ENCODE peak calls at places on chromosomes 5 and 9, in five cellular contexts. Q is mammary epithelial cell, X is AG09309, W is coronary artery, Z is uterus. E is an unnamed sample.

GRCh38 chr5:159209438-159210305 is at the start of gene RNF145:
- DNase-seq in Z (peak; percentile 86), Q (peak; percentile 91), W (peak; percentile 87), X (peak; percentile 47), E (peak; percentile 92)

GRCh38 chr9:79581794-79582193 is 10.0 kb downstream of the TLE4 start:
- DNase-seq in Z (no peak), Q (peak; percentile 72), X (peak; percentile 74), W (no peak), E (no peak)

GRCh38 chr5:140857177-140857986 is 1.7 kb downstream of the PCDHA10 start:
- DNase-seq in Q (no peak), W (no peak), Z (no peak), X (no peak), E (no peak)

GRCh38 chr5:171312129-171312819 is 3.2 kb downstream of the TLX3 start:
- DNase-seq in Q (no peak), Z (no peak), X (no peak), W (no peak), E (no peak)

GRCh38 chr5:139574641-139575312 is 13.6 kb downstream of the UBE2D2 start:
- DNase-seq in Z (no peak), Q (no peak), X (no peak), W (no peak), E (peak; percentile 44)

GRCh38 chr9:127961613-127962150 is 19.1 kb downstream of the EEIG1 start:
- DNase-seq in Z (peak; percentile 14), W (no peak), Q (no peak), X (no peak), E (no peak)

GRCh38 chr9:127912296-127912695 is 4.5 kb downstream of the ST6GALNAC4 start:
- DNase-seq in Q (no peak), X (no peak), Z (no peak), W (no peak), E (no peak)

GRCh38 chr5:24381861-24382460 is 262.8 kb downstream of the CDH10 start:
- DNase-seq in Q (no peak), Z (no peak), W (no peak), X (no peak), E (no peak)

GRCh38 chr5:72204946-72205345 is 97.7 kb downstream of the MAP1B start:
- DNase-seq in W (no peak), Z (no peak), X (no peak), Q (no peak), E (no peak)

GRCh38 chr9:121278535-121279169 is 10.7 kb downstream of the GSN start:
- DNase-seq in Z (peak; percentile 89), Q (peak; percentile 98), X (peak; percentile 99), W (peak; percentile 88), E (peak; percentile 66)

DNA sequence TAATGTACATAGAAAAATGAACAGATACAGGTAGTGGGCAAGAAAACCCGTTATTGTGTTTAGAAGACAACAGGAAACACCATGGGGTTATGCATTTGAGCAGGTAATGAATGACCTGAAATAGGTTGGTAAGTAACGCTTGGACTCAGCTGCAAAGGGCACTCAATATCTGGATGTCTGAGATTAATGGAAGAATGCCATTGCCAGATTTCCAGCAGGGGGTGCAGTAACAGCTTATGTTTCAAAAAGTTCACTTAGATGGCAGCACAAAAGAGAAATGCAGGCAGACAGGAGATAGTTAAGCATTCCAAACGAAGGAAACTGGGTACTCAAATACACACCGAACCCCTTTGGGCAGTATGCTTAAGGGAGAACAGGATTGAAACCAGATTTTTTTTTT is 285.5 kb upstream of the VLDLR start:
- DNase-seq in W (no peak), Q (no peak), Z (no peak), X (no peak), E (no peak)
- TF ChIP-seq CTCF in W (no peak), Q (no peak), Z (no peak), X (peak; percentile 32), E (no peak)

GRCh38 chr9:132977626-132978450 is 656 bp upstream of the GFI1B start:
- DNase-seq in Q (peak; percentile 44), W (no peak), Z (peak; percentile 19), X (no peak), E (peak; percentile 84)
- TF ChIP-seq CTCF in Q (peak; percentile 66), W (peak; percentile 34), Z (no peak), X (peak; percentile 90), E (peak; percentile 85)

GRCh38 chr5:64682608-64683007 is 7.7 kb upstream of the SHISAL2B start:
- DNase-seq in X (no peak), Q (no peak), W (no peak), Z (no peak), E (no peak)
- TF ChIP-seq CTCF in X (no peak), Q (no peak), W (no peak), Z (no peak), E (no peak)

GRCh38 chr5:93790401-93790800 is 49.0 kb upstream of the POU5F2 start:
- DNase-seq in Q (peak; percentile 66), W (no peak), X (peak; percentile 24), Z (no peak), E (no peak)
- TF ChIP-seq CTCF in Q (no peak), W (no peak), X (no peak), Z (no peak), E (no peak)

GRCh38 chr5:35205186-35205585 is 25.1 kb downstream of the PRLR start:
- DNase-seq in X (no peak), W (no peak), Q (no peak), Z (no peak), E (no peak)

GRCh38 chr5:35201291-35201690 is 29.0 kb downstream of the PRLR start:
- DNase-seq in W (no peak), Z (no peak), Q (no peak), X (no peak), E (no peak)

GRCh38 chr5:35199886-35200285 is 30.4 kb downstream of the PRLR start:
- DNase-seq in X (no peak), Z (no peak), Q (no peak), W (no peak), E (no peak)

GRCh38 chr5:35203403-35203802 is 26.9 kb downstream of the PRLR start:
- DNase-seq in Z (no peak), W (no peak), X (no peak), Q (no peak), E (no peak)

DNA sequence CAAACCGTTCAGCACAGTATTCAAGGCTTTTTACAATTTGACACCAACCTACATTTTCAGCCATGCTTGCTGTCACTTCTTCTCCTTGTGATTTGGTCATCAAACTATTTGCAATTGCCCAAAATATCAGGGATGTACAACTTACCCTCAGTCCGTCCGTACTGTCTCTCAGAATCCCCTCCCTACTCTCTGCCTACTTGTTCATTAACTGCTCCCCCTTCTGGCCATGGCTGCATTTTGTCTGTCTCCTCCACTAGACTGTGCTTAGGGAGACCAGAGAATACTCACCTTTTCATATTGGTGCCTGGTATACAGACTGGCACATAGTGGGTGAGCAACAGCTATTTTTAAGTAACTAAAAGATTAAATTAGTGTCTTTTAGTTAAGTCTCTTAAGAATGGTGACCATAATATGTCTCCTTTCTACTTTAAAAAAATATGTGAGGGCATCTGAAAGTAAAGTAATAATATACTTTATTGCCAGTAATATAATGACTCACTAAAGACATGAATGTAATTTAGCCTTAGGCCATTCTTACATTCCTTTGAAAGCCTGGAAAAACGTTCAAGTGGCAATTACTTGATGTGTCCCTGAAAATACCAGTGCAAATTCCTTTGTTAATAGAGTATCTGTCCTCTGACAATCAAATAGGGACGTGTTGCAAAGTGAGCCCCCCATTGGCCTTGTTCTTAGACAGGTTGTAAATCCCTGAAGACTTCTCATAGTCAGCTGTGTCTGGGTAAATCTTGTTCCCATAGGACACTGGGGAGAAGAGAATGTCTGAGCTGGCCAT is 27.8 kb downstream of the PRLR start:
- DNase-seq in Q (no peak), Z (no peak), W (no peak), X (peak; percentile 16), E (peak; percentile 29)
- TF ChIP-seq CTCF in Q (peak; percentile 26), Z (no peak), W (peak; percentile 11), X (peak; percentile 71), E (peak; percentile 58)

DNA sequence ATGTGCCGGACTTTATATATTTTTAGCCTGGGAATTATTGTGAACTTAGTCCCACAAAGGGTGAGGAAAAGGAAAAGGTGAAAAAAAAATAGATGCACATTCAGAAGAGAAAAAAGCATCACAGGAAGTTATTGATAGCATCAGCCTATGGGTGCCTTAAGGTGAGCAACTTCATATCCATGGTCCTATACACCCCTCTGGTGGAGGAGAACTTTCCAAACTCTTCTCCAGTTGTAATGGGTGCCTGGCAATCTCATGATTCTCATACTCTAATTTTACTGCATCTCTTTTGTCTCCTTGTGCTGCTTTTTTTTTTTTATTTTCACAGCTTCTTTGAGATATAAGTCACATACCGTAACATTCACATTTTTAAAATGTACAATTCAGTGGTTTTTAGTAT is 107.4 kb downstream of the JAKMIP2 start:
- DNase-seq in W (no peak), X (no peak), Q (no peak), Z (no peak), E (no peak)
- TF ChIP-seq CTCF in W (no peak), X (no peak), Q (no peak), Z (no peak), E (no peak)